ENCODE peak calls at places on chromosome 21, in four cellular contexts. S is neural crest cell, O is AG08395, E is kidney tubule cell. K is an unnamed sample.

GRCh38 chr21:37921091-37921490 is 4.8 kb upstream of the KCNJ6 start:
- DNase-seq in O (peak; percentile 13), E (peak; percentile 83), S (no peak), K (no peak)

GRCh38 chr21:41894511-41894910 is 15.4 kb upstream of the PRDM15 start:
- DNase-seq in E (no peak), O (no peak), S (no peak), K (no peak)

GRCh38 chr21:33975548-33976081 is 60.0 kb upstream of the ATP5PO start:
- DNase-seq in E (peak; percentile 93), S (no peak), O (peak; percentile 35), K (peak; percentile 75)

GRCh38 chr21:46189959-46190490 is 5.8 kb upstream of the SPATC1L start:
- DNase-seq in E (no peak), O (no peak), S (no peak), K (no peak)

GRCh38 chr21:39388038-39388810 is 39.3 kb upstream of the HMGN1 start:
- DNase-seq in E (peak; percentile 82), O (peak; percentile 90), S (peak; percentile 96), K (peak; percentile 93)

GRCh38 chr21:26443867-26444266 is 129.2 kb downstream of the CYYR1 start:
- DNase-seq in O (peak; percentile 39), S (no peak), E (peak; percentile 48), K (no peak)

GRCh38 chr21:42513151-42513984 is at the start of gene SLC37A1:
- DNase-seq in E (peak; percentile 55), S (peak; percentile 25), O (no peak), K (peak; percentile 51)

GRCh38 chr21:42453301-42454220 is 42.5 kb downstream of the RSPH1 start:
- DNase-seq in E (no peak), O (no peak), S (no peak), K (no peak)

GRCh38 chr21:36695671-36696389 is 3.1 kb upstream of the SIM2 start:
- DNase-seq in S (peak; percentile 16), E (peak; percentile 61), O (no peak), K (no peak)

GRCh38 chr21:41967708-41968107 is 13.9 kb upstream of the C2CD2 start:
- DNase-seq in S (no peak), E (no peak), O (no peak), K (no peak)

GRCh38 chr21:23162213-23162946 is 2164.2 kb downstream of the NCAM2 start:
- DNase-seq in E (peak; percentile 28), O (no peak), S (no peak), K (peak; percentile 12)

GRCh38 chr21:29481641-29482040 is 182.9 kb downstream of the BACH1 start:
- DNase-seq in S (no peak), E (peak; percentile 4), O (peak; percentile 69), K (no peak)

GRCh38 chr21:23968008-23968407 is 1639.3 kb downstream of the MRPL39 start:
- DNase-seq in O (no peak), S (no peak), E (no peak), K (no peak)

GRCh38 chr21:35559128-35559831 is 501.0 kb downstream of the SETD4 start:
- DNase-seq in S (no peak), E (peak; percentile 12), O (peak; percentile 89), K (peak; percentile 94)

GRCh38 chr21:36708512-36709029 is 9.7 kb downstream of the SIM2 start:
- DNase-seq in O (no peak), S (no peak), E (peak; percentile 30), K (no peak)

GRCh38 chr21:37658994-37659458 is 257.2 kb downstream of the KCNJ6 start:
- DNase-seq in E (peak; percentile 94), S (no peak), O (peak; percentile 86), K (peak; percentile 69)

GRCh38 chr21:15415541-15416261 is 314.1 kb upstream of the USP25 start:
- DNase-seq in E (peak; percentile 33), O (no peak), S (no peak), K (no peak)

GRCh38 chr21:43031121-43031624 is 44.5 kb downstream of the CBS start:
- DNase-seq in O (no peak), E (no peak), S (no peak), K (no peak)

GRCh38 chr21:33383056-33383888 is 19.9 kb upstream of the IFNGR2 start:
- DNase-seq in E (peak; percentile 97), O (peak; percentile 44), S (no peak), K (peak; percentile 98)

GRCh38 chr21:31135536-31136184 is 97.4 kb upstream of the KRTAP19-8 start:
- DNase-seq in O (no peak), S (no peak), E (no peak), K (no peak)